ENCODE peak calls at places on chromosomes 16 and 17, in seven cellular contexts. Y, K, T, H, E, A and X are unnamed samples.

GRCh38 chr16:23960081-23960499 is 124.3 kb downstream of the PRKCB start:
- DNase-seq in Y (no peak), K (no peak), T (no peak), H (no peak), E (no peak), A (no peak), X (no peak)

GRCh38 chr16:88365244-88365865 is 17.4 kb upstream of the ZNF469 start:
- DNase-seq in Y (no peak), K (no peak), T (no peak), H (peak; percentile 31), E (no peak), A (no peak), X (no peak)

GRCh38 chr16:64242510-64242909 is 879.4 kb downstream of the CDH11 start:
- DNase-seq in Y (no peak), K (no peak), T (no peak), H (no peak), E (no peak), A (no peak), X (no peak)

GRCh38 chr17:43658890-43659289 is 2.8 kb downstream of the MEOX1 start:
- DNase-seq in Y (no peak), K (no peak), T (no peak), H (no peak), E (no peak), A (no peak), X (no peak)

GRCh38 chr17:40978752-40979151 is 5.4 kb downstream of the KRT40 start:
- DNase-seq in Y (no peak), K (no peak), T (no peak), H (no peak), E (no peak), A (no peak), X (no peak)

GRCh38 chr17:2266865-2267228 is 36.7 kb downstream of the SMG6 start:
- DNase-seq in Y (no peak), K (no peak), T (no peak), H (no peak), E (no peak), A (no peak), X (no peak)

GRCh38 chr17:55451203-55451641 is 29.6 kb upstream of the MMD start:
- DNase-seq in Y (no peak), K (no peak), T (no peak), H (no peak), E (no peak), A (no peak), X (no peak)

GRCh38 chr17:58205936-58206335 is 13.1 kb downstream of the MKS1 start:
- DNase-seq in Y (no peak), K (no peak), T (no peak), H (no peak), E (no peak), A (no peak), X (no peak)

GRCh38 chr17:9294661-9295210 is 273.4 kb downstream of the NTN1 start:
- DNase-seq in Y (no peak), K (no peak), T (no peak), H (no peak), E (no peak), A (no peak), X (no peak)

GRCh38 chr16:30758988-30759461 is 2.8 kb downstream of the CFAP119 start:
- DNase-seq in Y (no peak), K (no peak), T (peak; percentile 45), H (peak; percentile 51), E (no peak), A (no peak), X (no peak)

GRCh38 chr17:60167095-60167741 is 17.4 kb downstream of the CA4 start:
- DNase-seq in Y (no peak), K (no peak), T (no peak), H (no peak), E (no peak), A (no peak), X (no peak)

GRCh38 chr17:13353590-13353989 is 248.1 kb downstream of the HS3ST3A1 start:
- DNase-seq in Y (no peak), K (no peak), T (no peak), H (no peak), E (no peak), A (no peak), X (no peak)

GRCh38 chr17:41792835-41793748 is 6.6 kb upstream of the JUP start:
- DNase-seq in Y (peak; percentile 77), K (no peak), T (peak; percentile 79), H (no peak), E (no peak), A (no peak), X (no peak)

GRCh38 chr16:5826332-5826731 is 728.7 kb upstream of the EEF2KMT start:
- DNase-seq in Y (no peak), K (no peak), T (no peak), H (no peak), E (no peak), A (no peak), X (no peak)

GRCh38 chr16:14071576-14072271 is 605 bp downstream of the MRTFB start:
- DNase-seq in Y (no peak), K (no peak), T (peak; percentile 38), H (no peak), E (no peak), A (peak; percentile 14), X (no peak)

GRCh38 chr17:33267279-33267790 is 25.8 kb downstream of the ASIC2 start:
- DNase-seq in Y (peak; percentile 77), K (no peak), T (no peak), H (no peak), E (no peak), A (no peak), X (peak; percentile 75)

GRCh38 chr17:56985371-56986162 is 7.6 kb downstream of the SCPEP1 start:
- DNase-seq in Y (no peak), K (no peak), T (peak; percentile 61), H (no peak), E (no peak), A (no peak), X (no peak)

GRCh38 chr17:48347203-48347602 is 82.8 kb downstream of the SKAP1 start:
- DNase-seq in Y (no peak), K (no peak), T (no peak), H (no peak), E (no peak), A (no peak), X (no peak)

GRCh38 chr17:55577687-55578086 is 66.4 kb upstream of the SMIM36 start:
- DNase-seq in Y (no peak), K (no peak), T (peak; percentile 47), H (peak; percentile 52), E (peak; percentile 23), A (no peak), X (no peak)

GRCh38 chr16:1152651-1153259 is at the start of gene CACNA1H:
- DNase-seq in Y (no peak), K (peak; percentile 42), T (no peak), H (no peak), E (peak; percentile 30), A (peak; percentile 8), X (no peak)

GRCh38 chr17:39820987-39821386 is 43.1 kb downstream of the IKZF3 start:
- DNase-seq in Y (no peak), K (no peak), T (no peak), H (no peak), E (no peak), A (no peak), X (no peak)

GRCh38 chr16:84889066-84889465 is 69.3 kb downstream of the CRISPLD2 start:
- DNase-seq in Y (no peak), K (no peak), T (no peak), H (peak; percentile 41), E (no peak), A (no peak), X (peak; percentile 35)
- H3K36me3 ChIP-seq in Y (no peaks in the 10 kb centered on the region), K (no peaks in the 10 kb centered on the region), T (peaks cover 21% of the 10 kb centered on the region), H (no peaks in the 10 kb centered on the region), E (no peaks in the 10 kb centered on the region), A (no peaks in the 10 kb centered on the region), X (peaks cover 24% of the 10 kb centered on the region)

GRCh38 chr16:78598186-78598585 is 498.7 kb downstream of the WWOX start:
- DNase-seq in Y (no peak), K (no peak), T (no peak), H (no peak), E (no peak), A (no peak), X (no peak)

GRCh38 chr16:78596996-78597422 is 497.6 kb downstream of the WWOX start:
- DNase-seq in Y (no peak), K (no peak), T (no peak), H (no peak), E (no peak), A (no peak), X (no peak)

GRCh38 chr16:78594191-78594590 is 494.7 kb downstream of the WWOX start:
- DNase-seq in Y (no peak), K (no peak), T (no peak), H (no peak), E (no peak), A (no peak), X (no peak)

GRCh38 chr16:78599271-78599670 is 499.8 kb downstream of the WWOX start:
- DNase-seq in Y (no peak), K (no peak), T (no peak), H (no peak), E (no peak), A (no peak), X (no peak)

DNA sequence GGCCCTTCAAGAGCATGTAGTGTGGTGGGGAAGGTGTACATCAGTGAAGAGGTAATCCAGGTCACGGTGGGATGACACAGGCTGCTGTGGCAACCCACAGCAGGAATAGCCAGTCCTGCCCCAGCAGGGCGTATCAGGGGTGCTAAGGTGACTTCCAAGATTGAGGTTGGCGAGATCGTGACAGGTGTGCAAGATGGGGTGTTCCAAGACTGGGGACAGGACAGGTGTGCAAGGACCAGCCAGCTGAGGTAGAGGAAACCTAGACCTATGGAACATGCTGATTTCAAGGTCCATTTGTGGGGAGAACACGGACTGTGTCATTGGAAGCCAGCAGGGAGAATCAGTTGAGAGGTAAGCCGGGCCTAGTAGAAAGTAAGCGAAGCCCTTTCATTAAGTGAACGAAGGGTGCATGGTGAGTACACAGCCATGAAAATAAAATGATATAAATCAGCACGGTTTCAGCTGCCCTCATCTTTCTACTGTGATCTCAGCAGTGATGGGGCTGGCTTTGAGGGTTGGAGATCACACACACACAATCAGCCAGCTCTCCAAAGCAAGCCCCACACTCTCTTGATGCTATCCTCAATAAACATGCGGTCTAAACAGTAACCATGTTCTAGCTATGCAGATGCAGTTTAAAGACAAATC is 497.0 kb downstream of the WWOX start:
- DNase-seq in Y (no peak), K (no peak), T (no peak), H (no peak), E (no peak), A (no peak), X (no peak)
- H3K36me3 ChIP-seq in Y (no peaks in the 10 kb centered on the region), K (no peaks in the 10 kb centered on the region), T (no peaks in the 10 kb centered on the region), H (no peaks in the 10 kb centered on the region), E (no peaks in the 10 kb centered on the region), A (no peaks in the 10 kb centered on the region), X (no peaks in the 10 kb centered on the region)

GRCh38 chr17:80384078-80384960 is 30.6 kb upstream of the ENDOV start:
- DNase-seq in Y (no peak), K (no peak), T (no peak), H (peak; percentile 12), E (no peak), A (no peak), X (no peak)
- H3K36me3 ChIP-seq in Y (peaks cover 60% of the 10 kb centered on the region), K (peaks cover 96% of the 10 kb centered on the region), T (peaks cover 100% of the 10 kb centered on the region), H (peaks cover 8% of the 10 kb centered on the region), E (peaks cover 100% of the 10 kb centered on the region), A (peaks cover 43% of the 10 kb centered on the region), X (peaks cover 64% of the 10 kb centered on the region)

DNA sequence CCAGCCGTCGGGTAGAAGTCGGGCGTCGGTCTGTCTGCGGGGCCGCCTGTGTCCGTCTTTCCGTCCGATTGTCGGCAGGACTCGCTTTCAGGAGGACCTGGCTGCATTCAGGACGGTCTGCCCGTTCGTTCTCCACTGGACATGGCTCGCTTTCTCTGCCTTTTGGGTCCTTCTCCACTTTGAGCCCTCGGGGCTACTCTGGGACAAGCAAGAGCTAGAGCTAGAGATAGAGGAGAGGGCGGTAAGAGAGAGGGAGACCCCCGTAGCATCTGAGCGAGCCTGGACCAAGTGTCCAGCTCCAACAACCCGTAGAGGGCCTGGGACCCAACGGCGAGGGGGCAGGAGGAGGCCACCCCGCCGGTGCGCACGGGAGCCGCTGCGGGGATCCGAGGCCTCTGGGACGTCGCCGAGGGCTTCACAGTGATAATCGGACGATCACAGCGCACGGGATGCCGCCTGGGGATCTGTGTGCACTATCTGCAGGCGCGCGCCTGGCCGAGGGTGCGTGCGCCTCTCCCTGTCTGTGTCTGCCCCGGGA is 4.5 kb downstream of the TBX4 start:
- DNase-seq in Y (no peak), K (no peak), T (no peak), H (no peak), E (no peak), A (no peak), X (no peak)
- H3K36me3 ChIP-seq in Y (no peaks in the 10 kb centered on the region), K (no peaks in the 10 kb centered on the region), T (no peaks in the 10 kb centered on the region), H (no peaks in the 10 kb centered on the region), E (no peaks in the 10 kb centered on the region), A (no peaks in the 10 kb centered on the region), X (no peaks in the 10 kb centered on the region)